ENCODE peak calls at places on chromosome 6, in ten cellular contexts. One of them, this sample, is unnamed.

GRCh38 chr6:155142902-155143609 is 120.8 kb upstream of the CLDN20 start:
- DNase-seq in fibroblast of the aortic adventitia: peak
- DNase-seq in A549: no peak
- DNase-seq in LoVo: no peak
- DNase-seq in NCI-H524: peak
- DNase-seq in GM12865: peak
- DNase-seq in fibroblast of villous mesenchyme: peak
- DNase-seq in epithelial cell of esophagus: no peak
- DNase-seq in progenitor cell of endocrine pancreas: no peak
- DNase-seq in NCI-H1417 treated with DMSO at 0.1 percent for 48 hours: no peak
- DNase-seq in this sample: no peak

GRCh38 chr6:5994234-5994998 is 12.3 kb downstream of the NRN1 start:
- DNase-seq in progenitor cell of endocrine pancreas: no peak
- DNase-seq in LoVo: no peak
- DNase-seq in GM12865: no peak
- DNase-seq in A549: no peak
- DNase-seq in NCI-H1417 treated with DMSO at 0.1 percent for 48 hours: no peak
- DNase-seq in fibroblast of the aortic adventitia: no peak
- DNase-seq in fibroblast of villous mesenchyme: no peak
- DNase-seq in NCI-H524: no peak
- DNase-seq in epithelial cell of esophagus: no peak
- DNase-seq in this sample: no peak

GRCh38 chr6:129621252-129621651 is 88.7 kb downstream of the ARHGAP18 start:
- DNase-seq in fibroblast of the aortic adventitia: no peak
- DNase-seq in NCI-H524: no peak
- DNase-seq in NCI-H1417 treated with DMSO at 0.1 percent for 48 hours: no peak
- DNase-seq in progenitor cell of endocrine pancreas: no peak
- DNase-seq in LoVo: no peak
- DNase-seq in A549: no peak
- DNase-seq in epithelial cell of esophagus: peak
- DNase-seq in fibroblast of villous mesenchyme: no peak
- DNase-seq in GM12865: peak
- DNase-seq in this sample: no peak

GRCh38 chr6:126657556-126658129 is 317.7 kb downstream of the CENPW start:
- DNase-seq in GM12865: peak
- DNase-seq in fibroblast of villous mesenchyme: peak
- DNase-seq in progenitor cell of endocrine pancreas: no peak
- DNase-seq in NCI-H1417 treated with DMSO at 0.1 percent for 48 hours: no peak
- DNase-seq in epithelial cell of esophagus: peak
- DNase-seq in LoVo: no peak
- DNase-seq in NCI-H524: peak
- DNase-seq in A549: peak
- DNase-seq in fibroblast of the aortic adventitia: peak
- DNase-seq in this sample: no peak

GRCh38 chr6:8073758-8074157 is 9.6 kb upstream of the BLOC1S5 start:
- DNase-seq in fibroblast of the aortic adventitia: no peak
- DNase-seq in epithelial cell of esophagus: no peak
- DNase-seq in LoVo: no peak
- DNase-seq in NCI-H524: no peak
- DNase-seq in NCI-H1417 treated with DMSO at 0.1 percent for 48 hours: no peak
- DNase-seq in A549: no peak
- DNase-seq in GM12865: no peak
- DNase-seq in fibroblast of villous mesenchyme: no peak
- DNase-seq in progenitor cell of endocrine pancreas: no peak
- DNase-seq in this sample: no peak

GRCh38 chr6:163001341-163001740 is 273.6 kb downstream of the PACRG start:
- DNase-seq in progenitor cell of endocrine pancreas: no peak
- DNase-seq in fibroblast of villous mesenchyme: no peak
- DNase-seq in NCI-H1417 treated with DMSO at 0.1 percent for 48 hours: no peak
- DNase-seq in epithelial cell of esophagus: no peak
- DNase-seq in NCI-H524: no peak
- DNase-seq in fibroblast of the aortic adventitia: no peak
- DNase-seq in GM12865: peak
- DNase-seq in LoVo: no peak
- DNase-seq in A549: no peak
- DNase-seq in this sample: no peak

GRCh38 chr6:15966000-15966399 is 162.9 kb upstream of the MYLIP start:
- DNase-seq in fibroblast of the aortic adventitia: no peak
- DNase-seq in LoVo: no peak
- DNase-seq in NCI-H524: no peak
- DNase-seq in A549: no peak
- DNase-seq in epithelial cell of esophagus: no peak
- DNase-seq in NCI-H1417 treated with DMSO at 0.1 percent for 48 hours: no peak
- DNase-seq in progenitor cell of endocrine pancreas: no peak
- DNase-seq in fibroblast of villous mesenchyme: peak
- DNase-seq in GM12865: no peak
- DNase-seq in this sample: no peak

GRCh38 chr6:42702200-42702599 is 20.2 kb downstream of the PRPH2 start:
- DNase-seq in A549: no peak
- DNase-seq in epithelial cell of esophagus: peak
- DNase-seq in fibroblast of villous mesenchyme: peak
- DNase-seq in fibroblast of the aortic adventitia: peak
- DNase-seq in NCI-H1417 treated with DMSO at 0.1 percent for 48 hours: no peak
- DNase-seq in progenitor cell of endocrine pancreas: no peak
- DNase-seq in GM12865: peak
- DNase-seq in LoVo: no peak
- DNase-seq in NCI-H524: no peak
- DNase-seq in this sample: no peak

GRCh38 chr6:107819976-107820551 is 4.0 kb downstream of the SCML4 start:
- DNase-seq in GM12865: no peak
- DNase-seq in fibroblast of villous mesenchyme: no peak
- DNase-seq in fibroblast of the aortic adventitia: no peak
- DNase-seq in epithelial cell of esophagus: peak
- DNase-seq in progenitor cell of endocrine pancreas: no peak
- DNase-seq in LoVo: no peak
- DNase-seq in NCI-H524: peak
- DNase-seq in NCI-H1417 treated with DMSO at 0.1 percent for 48 hours: no peak
- DNase-seq in A549: no peak
- DNase-seq in this sample: no peak

GRCh38 chr6:118800394-118801071 is 93.4 kb upstream of the ASF1A start:
- DNase-seq in GM12865: peak
- DNase-seq in NCI-H1417 treated with DMSO at 0.1 percent for 48 hours: peak
- DNase-seq in epithelial cell of esophagus: peak
- DNase-seq in progenitor cell of endocrine pancreas: peak
- DNase-seq in fibroblast of the aortic adventitia: peak
- DNase-seq in fibroblast of villous mesenchyme: peak
- DNase-seq in A549: peak
- DNase-seq in LoVo: peak
- DNase-seq in NCI-H524: peak
- DNase-seq in this sample: peak

GRCh38 chr6:53947780-53948179 is 153.0 kb downstream of the LRRC1 start:
- DNase-seq in fibroblast of villous mesenchyme: no peak
- DNase-seq in fibroblast of the aortic adventitia: no peak
- DNase-seq in progenitor cell of endocrine pancreas: no peak
- DNase-seq in NCI-H1417 treated with DMSO at 0.1 percent for 48 hours: no peak
- DNase-seq in LoVo: no peak
- DNase-seq in NCI-H524: no peak
- DNase-seq in GM12865: no peak
- DNase-seq in A549: no peak
- DNase-seq in epithelial cell of esophagus: no peak
- DNase-seq in this sample: no peak

GRCh38 chr6:25219581-25220249 is 59.5 kb upstream of the CARMIL1 start:
- DNase-seq in NCI-H524: no peak
- DNase-seq in GM12865: no peak
- DNase-seq in LoVo: no peak
- DNase-seq in NCI-H1417 treated with DMSO at 0.1 percent for 48 hours: no peak
- DNase-seq in progenitor cell of endocrine pancreas: no peak
- DNase-seq in fibroblast of the aortic adventitia: no peak
- DNase-seq in fibroblast of villous mesenchyme: no peak
- DNase-seq in A549: no peak
- DNase-seq in epithelial cell of esophagus: peak
- DNase-seq in this sample: no peak

GRCh38 chr6:32685603-32686002 is 19.1 kb upstream of the HLA-DQB1 start:
- DNase-seq in GM12865: peak
- DNase-seq in A549: no peak
- DNase-seq in NCI-H524: no peak
- DNase-seq in fibroblast of the aortic adventitia: no peak
- DNase-seq in fibroblast of villous mesenchyme: peak
- DNase-seq in progenitor cell of endocrine pancreas: no peak
- DNase-seq in NCI-H1417 treated with DMSO at 0.1 percent for 48 hours: no peak
- DNase-seq in LoVo: no peak
- DNase-seq in epithelial cell of esophagus: no peak
- DNase-seq in this sample: no peak

GRCh38 chr6:25629202-25629584 is 22.8 kb upstream of the SCGN start:
- DNase-seq in GM12865: no peak
- DNase-seq in NCI-H524: peak
- DNase-seq in epithelial cell of esophagus: no peak
- DNase-seq in fibroblast of the aortic adventitia: no peak
- DNase-seq in NCI-H1417 treated with DMSO at 0.1 percent for 48 hours: no peak
- DNase-seq in progenitor cell of endocrine pancreas: no peak
- DNase-seq in fibroblast of villous mesenchyme: no peak
- DNase-seq in LoVo: no peak
- DNase-seq in A549: no peak
- DNase-seq in this sample: no peak

GRCh38 chr6:152386131-152386530 is 251.0 kb downstream of the SYNE1 start:
- DNase-seq in NCI-H524: no peak
- DNase-seq in progenitor cell of endocrine pancreas: no peak
- DNase-seq in epithelial cell of esophagus: peak
- DNase-seq in fibroblast of the aortic adventitia: no peak
- DNase-seq in LoVo: no peak
- DNase-seq in A549: no peak
- DNase-seq in GM12865: no peak
- DNase-seq in NCI-H1417 treated with DMSO at 0.1 percent for 48 hours: no peak
- DNase-seq in fibroblast of villous mesenchyme: no peak
- DNase-seq in this sample: no peak

GRCh38 chr6:122580731-122581130 is 29.5 kb upstream of the PKIB start:
- DNase-seq in progenitor cell of endocrine pancreas: no peak
- DNase-seq in fibroblast of the aortic adventitia: no peak
- DNase-seq in GM12865: no peak
- DNase-seq in fibroblast of villous mesenchyme: peak
- DNase-seq in A549: no peak
- DNase-seq in NCI-H524: no peak
- DNase-seq in epithelial cell of esophagus: peak
- DNase-seq in NCI-H1417 treated with DMSO at 0.1 percent for 48 hours: no peak
- DNase-seq in LoVo: no peak
- DNase-seq in this sample: no peak

GRCh38 chr6:56002336-56002735 is 126.9 kb upstream of the BMP5 start:
- DNase-seq in A549: no peak
- DNase-seq in LoVo: no peak
- DNase-seq in NCI-H1417 treated with DMSO at 0.1 percent for 48 hours: no peak
- DNase-seq in fibroblast of the aortic adventitia: no peak
- DNase-seq in progenitor cell of endocrine pancreas: no peak
- DNase-seq in GM12865: no peak
- DNase-seq in fibroblast of villous mesenchyme: no peak
- DNase-seq in epithelial cell of esophagus: no peak
- DNase-seq in NCI-H524: no peak
- DNase-seq in this sample: no peak

This sample was measured in NCI-H2107.